ENCODE peak calls at places on chromosomes 7 and 10, in six cellular contexts. U, F, L, C, N and A are unnamed samples.

GRCh38 chr10:26653004-26653403 is 44.5 kb upstream of the PDSS1 start:
- DNase-seq in U (no peak), F (no peak), L (no peak), C (no peak), N (no peak), A (no peak)

GRCh38 chr10:27446091-27446918 is 57.8 kb upstream of the RAB18 start:
- DNase-seq in U (no peak), F (peak; percentile 55), L (peak; percentile 60), C (peak; percentile 9), N (peak; percentile 3), A (no peak)

GRCh38 chr10:45224219-45224841 is 91.1 kb downstream of the OR13A1 start:
- DNase-seq in U (no peak), F (no peak), L (no peak), C (no peak), N (no peak), A (no peak)

GRCh38 chr10:48542471-48543210 is 62.2 kb downstream of the ARHGAP22 start:
- DNase-seq in U (no peak), F (no peak), L (no peak), C (no peak), N (no peak), A (peak; percentile 64)

GRCh38 chr7:13846386-13846785 is 143.1 kb downstream of the ETV1 start:
- DNase-seq in U (no peak), F (no peak), L (no peak), C (no peak), N (no peak), A (no peak)

GRCh38 chr7:44964831-44965440 is 13.9 kb downstream of the MYO1G start:
- DNase-seq in U (no peak), F (no peak), L (no peak), C (peak; percentile 47), N (no peak), A (no peak)

GRCh38 chr10:18303851-18304800 is 163.9 kb downstream of the CACNB2 start:
- DNase-seq in U (no peak), F (no peak), L (no peak), C (no peak), N (no peak), A (no peak)

GRCh38 chr10:125158528-125159485 is 1.6 kb downstream of the CTBP2 start:
- DNase-seq in U (no peak), F (no peak), L (no peak), C (peak; percentile 81), N (no peak), A (no peak)

GRCh38 chr7:2420216-2420933 is 17.0 kb downstream of the CHST12 start:
- DNase-seq in U (no peak), F (no peak), L (no peak), C (no peak), N (no peak), A (no peak)

GRCh38 chr10:112265745-112266144 is 17.5 kb upstream of the TECTB start:
- DNase-seq in U (no peak), F (no peak), L (no peak), C (peak; percentile 49), N (peak; percentile 85), A (no peak)

GRCh38 chr7:63065684-63066083 is 933.0 kb upstream of the ZNF722 start:
- DNase-seq in U (no peak), F (no peak), L (no peak), C (no peak), N (no peak), A (peak; percentile 22)

GRCh38 chr10:12723240-12723639 is 278.3 kb downstream of the CCDC3 start:
- DNase-seq in U (no peak), F (no peak), L (no peak), C (peak; percentile 42), N (no peak), A (no peak)

DNA sequence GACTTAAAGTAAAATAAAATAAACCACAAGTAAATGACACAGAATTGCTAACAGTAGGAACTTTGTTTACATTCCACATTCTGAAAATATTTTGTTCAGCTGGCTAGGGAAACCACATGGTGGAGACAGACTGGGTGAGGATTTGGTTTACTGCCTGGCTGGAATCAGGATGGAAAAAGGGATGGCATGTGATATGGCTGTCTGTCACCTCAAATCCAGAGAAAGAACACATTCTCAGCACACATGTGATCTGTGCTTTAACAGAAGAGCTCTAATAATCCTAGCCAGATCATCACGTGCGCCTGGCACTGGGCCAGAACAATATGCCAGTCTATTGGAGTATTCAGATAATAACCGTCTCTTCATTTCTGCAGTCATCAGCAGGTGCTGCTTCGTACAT is 90.9 kb upstream of the PIP4K2A start:
- DNase-seq in U (peak; percentile 13), F (no peak), L (no peak), C (peak; percentile 35), N (peak; percentile 19), A (no peak)
- TF ChIP-seq POLR2AphosphoS5 in U (no peak), F (no peak), L (no peak), C (no peak), N (no peak), A (no peak)

DNA sequence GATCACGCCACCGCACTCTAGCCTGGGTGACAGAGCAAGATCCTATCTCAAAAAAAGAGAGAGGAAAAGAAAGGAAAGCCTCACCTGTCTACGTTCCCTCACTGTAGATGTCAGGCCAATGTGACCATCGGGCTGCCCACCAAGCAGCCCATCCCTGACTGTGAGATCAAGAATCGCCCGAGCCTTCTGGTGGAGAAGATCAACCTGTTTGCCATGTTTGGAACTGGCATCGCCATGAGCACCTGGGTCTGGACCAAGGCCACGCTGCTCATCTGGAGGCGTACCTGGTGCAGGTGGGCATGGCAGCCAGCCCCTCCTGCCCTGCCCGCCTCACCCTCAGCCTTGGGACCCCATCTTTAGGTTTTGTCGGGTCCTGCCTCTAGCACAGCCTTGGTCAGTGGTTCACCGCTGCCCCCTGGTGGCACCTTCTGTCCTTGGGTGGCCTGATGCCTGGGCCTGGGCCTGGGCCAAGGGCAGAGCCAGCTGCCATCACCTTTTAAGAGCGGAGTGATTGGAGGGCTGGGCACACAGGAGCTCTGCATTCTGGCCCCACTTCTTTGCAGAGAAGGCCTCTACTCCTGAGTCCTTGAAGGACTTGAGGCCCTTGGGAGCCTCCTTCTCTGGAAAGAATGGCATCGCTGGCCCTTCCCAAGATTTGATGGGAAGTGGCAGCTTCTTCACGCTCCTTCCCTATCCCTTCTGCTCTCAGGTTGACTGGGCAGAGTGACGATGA is 14.4 kb upstream of the AHCYL2 start:
- DNase-seq in U (no peak), F (no peak), L (peak; percentile 84), C (peak; percentile 94), N (peak; percentile 45), A (no peak)
- TF ChIP-seq POLR2AphosphoS5 in U (no peak), F (no peak), L (no peak), C (no peak), N (no peak), A (peak; percentile 47)

DNA sequence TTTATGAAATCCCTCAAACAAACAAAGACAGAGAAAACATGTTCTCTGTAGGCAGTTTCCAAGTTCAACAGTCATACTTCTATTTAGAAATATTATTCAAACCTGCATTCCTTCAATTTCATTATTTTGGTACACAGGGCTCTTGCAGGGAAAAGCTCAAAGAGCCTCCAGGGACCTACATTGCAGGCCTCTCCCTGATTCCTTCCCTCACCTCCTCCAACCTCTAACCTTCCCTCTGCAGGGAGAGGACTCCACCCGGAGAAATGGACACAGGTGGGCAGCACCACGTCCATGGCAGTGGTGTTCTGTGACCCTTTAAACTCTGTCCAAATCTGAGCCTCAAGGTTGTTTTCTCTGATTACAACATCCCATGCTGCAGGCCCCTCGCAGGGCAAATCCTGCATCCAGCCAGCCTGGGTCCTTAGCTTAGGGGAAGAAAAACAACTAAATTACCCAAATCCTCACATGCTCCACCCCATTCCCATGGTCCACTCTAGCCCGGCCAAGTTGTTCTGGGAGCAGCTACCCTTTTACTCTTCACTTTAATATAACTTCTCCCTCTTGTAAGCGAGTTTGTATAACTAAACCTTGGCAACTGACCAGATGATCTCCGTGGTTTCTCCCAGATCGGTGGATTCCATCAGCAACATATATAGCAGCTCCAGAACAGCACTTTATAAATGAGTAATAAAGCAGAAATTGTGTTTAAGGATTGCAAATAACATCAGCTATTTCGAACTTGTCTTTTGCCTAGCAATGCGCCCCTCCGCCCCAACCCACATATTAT is 129.8 kb downstream of the CUBN start:
- DNase-seq in U (no peak), F (no peak), L (no peak), C (no peak), N (no peak), A (no peak)
- TF ChIP-seq POLR2AphosphoS5 in U (no peak), F (no peak), L (no peak), C (no peak), N (no peak), A (no peak)

GRCh38 chr7:27277628-27278027 is 35.0 kb downstream of the EVX1 start:
- DNase-seq in U (no peak), F (no peak), L (peak; percentile 25), C (no peak), N (peak; percentile 35), A (no peak)
- TF ChIP-seq POLR2AphosphoS5 in U (no peak), F (no peak), L (no peak), C (no peak), N (no peak), A (peak; percentile 21)